ENCODE peak calls at places on chromosome 1, in six cellular contexts. K is K562, M is HepG2, S is H1, J is SK-N-SH, E is GM12878. P is an unnamed sample.

GRCh38 chr1:31924839-31925238 is 13.3 kb downstream of the PTP4A2 start:
- DNase-seq in K (peak), E (no peak), S (no peak), M (no peak), J (peak), P (no peak)

GRCh38 chr1:214537219-214537618 is 14.2 kb downstream of the PTPN14 start:
- DNase-seq in K (no peak), S (no peak), E (no peak), J (no peak), M (no peak), P (no peak)

GRCh38 chr1:178134061-178134460 is 40.2 kb downstream of the RASAL2 start:
- DNase-seq in E (no peak), S (no peak), J (no peak), M (no peak), K (no peak), P (peak)

GRCh38 chr1:230698130-230698529 is 15.8 kb downstream of the AGT start:
- DNase-seq in K (no peak), E (no peak), S (no peak), J (no peak), M (no peak), P (no peak)

GRCh38 chr1:37481289-37482003 is 7.1 kb downstream of the ZC3H12A start:
- DNase-seq in E (no peak), M (no peak), S (no peak), J (no peak), K (no peak), P (peak)

GRCh38 chr1:223776075-223776814 is 63.9 kb downstream of the CAPN2 start:
- DNase-seq in K (no peak), E (no peak), J (no peak), M (no peak), S (no peak), P (no peak)

GRCh38 chr1:14970115-14970798 is 183.3 kb upstream of the TMEM51 start:
- DNase-seq in M (peak), J (peak), K (peak), E (no peak), S (no peak), P (no peak)

GRCh38 chr1:81264976-81265375 is 535.8 kb upstream of the ADGRL2 start:
- DNase-seq in E (no peak), K (no peak), J (no peak), M (no peak), S (no peak), P (no peak)

GRCh38 chr1:18107671-18108312 is at the start of gene IGSF21:
- DNase-seq in K (no peak), E (no peak), M (no peak), J (peak), S (peak), P (no peak)

GRCh38 chr1:154497026-154497806 is 4.8 kb upstream of the TDRD10 start:
- DNase-seq in M (no peak), J (peak), K (peak), E (peak), S (no peak), P (no peak)

GRCh38 chr1:3397311-3397710 is 57.2 kb upstream of the ARHGEF16 start:
- DNase-seq in J (no peak), E (no peak), K (no peak), S (no peak), M (no peak), P (no peak)

GRCh38 chr1:225882008-225882698 is at the start of gene TMEM63A:
- DNase-seq in M (peak), J (peak), E (peak), S (peak), K (peak), P (peak)

GRCh38 chr1:223844962-223845809 is 561 bp downstream of the TP53BP2 start:
- DNase-seq in S (no peak), K (no peak), J (peak), M (peak), E (no peak), P (peak)

GRCh38 chr1:99820546-99820945 is 29.6 kb upstream of the AGL start:
- DNase-seq in K (no peak), J (no peak), E (no peak), M (no peak), S (no peak), P (no peak)

GRCh38 chr1:109723351-109723750 is 11.3 kb downstream of the GSTM5 start:
- DNase-seq in K (no peak), E (no peak), S (no peak), M (peak), J (no peak), P (no peak)

GRCh38 chr1:212485895-212486590 is 53.3 kb downstream of the NENF start:
- DNase-seq in M (peak), J (peak), S (no peak), K (peak), E (no peak), P (peak)

GRCh38 chr1:20666804-20667203 is 5.6 kb upstream of the DDOST start:
- DNase-seq in K (peak), S (no peak), M (no peak), E (peak), J (peak), P (no peak)

GRCh38 chr1:110440877-110441276 is 10.1 kb upstream of the PROK1 start:
- DNase-seq in S (no peak), J (no peak), E (no peak), M (no peak), K (no peak), P (no peak)

GRCh38 chr1:243407284-243408018 is 151.6 kb downstream of the SDCCAG8 start:
- DNase-seq in S (no peak), J (no peak), E (no peak), K (no peak), M (no peak), P (no peak)

GRCh38 chr1:29586991-29587745 is 350.8 kb downstream of the PTPRU start:
- DNase-seq in S (peak), E (no peak), J (no peak), M (no peak), K (no peak), P (no peak)

GRCh38 chr1:211356723-211357418 is 30.2 kb downstream of the TRAF5 start:
- DNase-seq in K (no peak), E (no peak), S (no peak), J (no peak), M (no peak), P (no peak)

GRCh38 chr1:199194862-199195261 is 556.0 kb downstream of the PTPRC start:
- DNase-seq in E (no peak), S (no peak), J (no peak), K (no peak), M (no peak), P (no peak)

GRCh38 chr1:82086739-82087138 is 286.0 kb downstream of the ADGRL2 start:
- DNase-seq in M (no peak), S (no peak), E (no peak), J (no peak), K (no peak), P (no peak)

GRCh38 chr1:199205740-199206139 is 566.9 kb downstream of the PTPRC start:
- DNase-seq in J (no peak), E (no peak), M (no peak), S (no peak), K (no peak), P (no peak)

GRCh38 chr1:170910273-170910672 is 25.1 kb upstream of the MROH9 start:
- DNase-seq in K (no peak), E (no peak), J (no peak), M (no peak), S (no peak), P (no peak)

GRCh38 chr1:116167625-116168276 is 56.6 kb downstream of the MAB21L3 start:
- DNase-seq in K (peak), E (no peak), M (no peak), J (no peak), S (peak), P (no peak)
- TF ChIP-seq GABPA in K (no peak), E (no peak), M (no peak), J (no peak), S (no peak), P (no peak)

GRCh38 chr1:184555665-184556641 is 169.1 kb downstream of the C1orf21 start:
- DNase-seq in M (no peak), K (no peak), J (no peak), E (no peak), S (no peak), P (no peak)
- TF ChIP-seq GABPA in M (no peak), K (no peak), J (no peak), E (no peak), S (no peak), P (no peak)

GRCh38 chr1:232425421-232425820 is 204.5 kb downstream of the SIPA1L2 start:
- DNase-seq in E (no peak), S (no peak), M (no peak), K (no peak), J (no peak), P (no peak)

GRCh38 chr1:232422901-232423300 is 207.0 kb downstream of the SIPA1L2 start:
- DNase-seq in K (no peak), J (no peak), E (no peak), M (no peak), S (no peak), P (no peak)

GRCh38 chr1:232422098-232422497 is 207.8 kb downstream of the SIPA1L2 start:
- DNase-seq in M (no peak), K (no peak), E (no peak), S (no peak), J (no peak), P (no peak)

GRCh38 chr1:232421143-232421796 is 208.7 kb downstream of the SIPA1L2 start:
- DNase-seq in J (no peak), E (no peak), S (no peak), K (no peak), M (no peak), P (no peak)

DNA sequence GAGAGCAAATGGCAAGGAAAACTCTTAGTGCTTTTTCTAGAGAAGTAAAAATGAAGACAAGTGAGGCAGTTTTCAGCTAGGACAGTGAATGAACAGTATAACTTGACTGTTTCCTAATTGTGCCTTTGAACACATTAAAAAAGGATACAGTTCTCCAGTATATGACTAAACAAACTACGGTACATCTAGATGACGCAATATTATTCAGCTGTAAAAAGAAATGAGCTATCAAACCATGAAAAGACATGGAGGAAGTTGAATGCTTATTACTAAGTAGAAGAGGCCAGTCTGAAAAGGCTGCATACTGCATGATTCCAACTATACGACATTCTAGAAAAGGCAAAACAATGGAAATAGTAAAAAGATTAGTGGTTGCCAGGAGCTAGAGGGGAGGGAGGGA is 206.3 kb downstream of the SIPA1L2 start:
- DNase-seq in E (no peak), S (no peak), M (no peak), J (no peak), K (no peak), P (peak)
- TF ChIP-seq GABPA in E (no peak), S (no peak), M (no peak), J (no peak), K (no peak), P (no peak)

GRCh38 chr1:227885135-227885647 is 62.5 kb downstream of the WNT9A start:
- DNase-seq in S (peak), J (peak), K (no peak), M (no peak), E (no peak), P (no peak)

GRCh38 chr1:227886503-227886961 is 61.2 kb downstream of the WNT9A start:
- DNase-seq in E (no peak), K (no peak), M (no peak), J (no peak), S (peak), P (no peak)

GRCh38 chr1:227886993-227887696 is 60.6 kb downstream of the WNT9A start:
- DNase-seq in K (no peak), M (no peak), E (no peak), J (peak), S (peak), P (no peak)

GRCh38 chr1:227884370-227885134 is 63.2 kb downstream of the WNT9A start:
- DNase-seq in M (no peak), S (no peak), K (no peak), J (peak), E (no peak), P (no peak)

DNA sequence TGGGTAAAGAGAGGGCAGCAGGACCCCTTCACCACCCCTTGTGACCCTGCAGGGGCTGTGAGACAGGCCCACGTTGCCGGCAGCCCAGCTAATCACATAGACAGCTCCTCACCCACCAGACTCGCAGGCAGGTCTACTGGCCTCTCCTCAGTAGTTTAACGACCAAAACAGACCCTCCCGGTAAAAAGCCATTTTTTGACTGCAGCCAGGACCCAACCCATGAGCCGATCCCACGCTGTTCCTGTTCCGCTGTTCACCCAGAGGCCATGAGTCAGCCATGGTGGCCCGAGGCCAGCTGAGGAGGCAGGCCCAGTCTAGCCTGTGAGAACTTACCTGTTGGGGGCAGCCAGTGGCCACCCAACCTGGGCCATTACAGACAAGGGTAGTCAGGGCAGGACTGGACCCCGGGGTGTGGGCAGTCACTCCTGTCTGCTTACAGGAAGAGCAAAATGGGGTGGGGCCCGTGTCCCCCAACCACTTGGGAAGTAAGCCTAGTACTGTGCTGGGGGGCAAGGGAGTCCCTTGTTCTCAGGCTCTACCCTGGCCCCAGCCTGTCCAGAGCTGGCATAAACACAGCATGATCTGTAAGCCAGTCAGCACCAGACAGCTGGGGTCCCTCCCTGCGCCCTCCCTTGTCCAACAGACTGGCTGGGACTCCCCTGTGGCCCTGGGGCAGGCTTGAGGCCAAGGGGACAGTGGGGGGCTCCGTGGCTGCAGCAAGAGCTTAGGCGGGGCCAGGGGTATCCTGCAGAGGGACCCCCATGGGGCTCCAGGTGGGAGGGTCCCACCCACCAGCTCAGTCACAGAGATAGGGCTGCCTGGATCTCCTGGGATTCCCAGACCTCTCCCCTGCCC is 61.9 kb downstream of the WNT9A start:
- DNase-seq in S (peak), K (peak), E (no peak), J (peak), M (no peak), P (no peak)
- TF ChIP-seq GABPA in S (no peak), K (no peak), E (no peak), J (no peak), M (no peak), P (no peak)

DNA sequence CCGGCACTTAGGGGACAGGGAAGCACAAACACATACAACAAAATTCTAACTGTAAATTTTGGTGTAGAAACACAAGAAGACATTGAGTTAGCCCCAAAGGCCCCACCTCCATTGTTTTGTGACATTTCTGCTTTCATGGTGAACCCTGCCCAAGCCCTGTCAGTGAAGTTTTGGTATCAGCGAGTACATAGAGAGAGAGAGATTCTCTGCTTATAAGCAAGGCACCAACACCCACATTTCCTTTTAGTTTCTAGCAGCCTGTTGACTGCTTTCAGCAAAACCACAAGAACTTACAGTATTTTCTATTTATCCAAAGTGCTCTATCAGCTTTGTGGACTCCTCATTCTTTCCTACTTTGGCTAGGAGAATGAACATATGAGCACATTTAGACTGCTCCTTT is 24.0 kb downstream of the ZNF124 start:
- DNase-seq in E (no peak), S (no peak), J (no peak), K (no peak), M (no peak), P (no peak)
- TF ChIP-seq GABPA in E (no peak), S (no peak), J (no peak), K (no peak), M (no peak), P (no peak)